ENCODE peak calls at places on chromosomes 1 and 21, in six cellular contexts. One of them, this sample, is unnamed.

GRCh38 chr1:213931804-213932203 is 56.0 kb upstream of the PROX1 start:
- DNase-seq in cardiac fibroblast: no peak
- DNase-seq in suprapubic skin: no peak
- DNase-seq in epithelial cell of proximal tubule: no peak
- DNase-seq in foreskin fibroblast: no peak
- DNase-seq in CD8-positive, alpha-beta T cell: no peak
- DNase-seq in this sample: no peak

GRCh38 chr1:190376067-190376466 is 101.6 kb downstream of the BRINP3 start:
- DNase-seq in cardiac fibroblast: no peak
- DNase-seq in suprapubic skin: no peak
- DNase-seq in epithelial cell of proximal tubule: no peak
- DNase-seq in foreskin fibroblast: no peak
- DNase-seq in CD8-positive, alpha-beta T cell: no peak
- DNase-seq in this sample: no peak

GRCh38 chr1:241808265-241808664 is 39.7 kb upstream of the EXO1 start:
- DNase-seq in cardiac fibroblast: no peak
- DNase-seq in suprapubic skin: no peak
- DNase-seq in epithelial cell of proximal tubule: no peak
- DNase-seq in foreskin fibroblast: peak
- DNase-seq in CD8-positive, alpha-beta T cell: no peak
- DNase-seq in this sample: no peak

GRCh38 chr1:236365999-236366570 is 28.0 kb upstream of the EDARADD start:
- DNase-seq in cardiac fibroblast: no peak
- DNase-seq in suprapubic skin: no peak
- DNase-seq in epithelial cell of proximal tubule: no peak
- DNase-seq in foreskin fibroblast: no peak
- DNase-seq in CD8-positive, alpha-beta T cell: no peak
- DNase-seq in this sample: no peak

GRCh38 chr1:16926491-16927195 is 4.9 kb downstream of the CROCC start:
- DNase-seq in cardiac fibroblast: no peak
- DNase-seq in suprapubic skin: no peak
- DNase-seq in epithelial cell of proximal tubule: no peak
- DNase-seq in foreskin fibroblast: no peak
- DNase-seq in CD8-positive, alpha-beta T cell: no peak
- DNase-seq in this sample: peak

GRCh38 chr1:232634086-232634485 is 4.2 kb upstream of the SIPA1L2 start:
- DNase-seq in cardiac fibroblast: no peak
- DNase-seq in suprapubic skin: no peak
- DNase-seq in epithelial cell of proximal tubule: no peak
- DNase-seq in foreskin fibroblast: no peak
- DNase-seq in CD8-positive, alpha-beta T cell: no peak
- DNase-seq in this sample: peak

GRCh38 chr1:191788551-191788950 is 369.7 kb upstream of the RGS18 start:
- DNase-seq in cardiac fibroblast: no peak
- DNase-seq in suprapubic skin: no peak
- DNase-seq in epithelial cell of proximal tubule: no peak
- DNase-seq in foreskin fibroblast: no peak
- DNase-seq in CD8-positive, alpha-beta T cell: no peak
- DNase-seq in this sample: no peak

GRCh38 chr1:18452550-18452949 is 28.2 kb upstream of the KLHDC7A start:
- DNase-seq in cardiac fibroblast: peak
- DNase-seq in suprapubic skin: no peak
- DNase-seq in epithelial cell of proximal tubule: peak
- DNase-seq in foreskin fibroblast: no peak
- DNase-seq in CD8-positive, alpha-beta T cell: no peak
- DNase-seq in this sample: no peak

GRCh38 chr1:43600033-43601020 is 49.6 kb upstream of the KDM4A start:
- DNase-seq in cardiac fibroblast: no peak
- DNase-seq in suprapubic skin: no peak
- DNase-seq in epithelial cell of proximal tubule: no peak
- DNase-seq in foreskin fibroblast: no peak
- DNase-seq in CD8-positive, alpha-beta T cell: no peak
- DNase-seq in this sample: peak

GRCh38 chr1:228358039-228358763 is 48.4 kb downstream of the TRIM11 start:
- DNase-seq in cardiac fibroblast: no peak
- DNase-seq in suprapubic skin: no peak
- DNase-seq in epithelial cell of proximal tubule: no peak
- DNase-seq in foreskin fibroblast: no peak
- DNase-seq in CD8-positive, alpha-beta T cell: peak
- DNase-seq in this sample: no peak

GRCh38 chr1:29800120-29800519 is 563.8 kb downstream of the PTPRU start:
- DNase-seq in cardiac fibroblast: no peak
- DNase-seq in suprapubic skin: no peak
- DNase-seq in epithelial cell of proximal tubule: no peak
- DNase-seq in foreskin fibroblast: no peak
- DNase-seq in CD8-positive, alpha-beta T cell: no peak
- DNase-seq in this sample: no peak
- TF ChIP-seq CTCF in cardiac fibroblast: no peak
- TF ChIP-seq CTCF in suprapubic skin: no peak
- TF ChIP-seq CTCF in epithelial cell of proximal tubule: no peak
- TF ChIP-seq CTCF in foreskin fibroblast: no peak
- TF ChIP-seq CTCF in CD8-positive, alpha-beta T cell: no peak
- TF ChIP-seq CTCF in this sample: no peak

DNA sequence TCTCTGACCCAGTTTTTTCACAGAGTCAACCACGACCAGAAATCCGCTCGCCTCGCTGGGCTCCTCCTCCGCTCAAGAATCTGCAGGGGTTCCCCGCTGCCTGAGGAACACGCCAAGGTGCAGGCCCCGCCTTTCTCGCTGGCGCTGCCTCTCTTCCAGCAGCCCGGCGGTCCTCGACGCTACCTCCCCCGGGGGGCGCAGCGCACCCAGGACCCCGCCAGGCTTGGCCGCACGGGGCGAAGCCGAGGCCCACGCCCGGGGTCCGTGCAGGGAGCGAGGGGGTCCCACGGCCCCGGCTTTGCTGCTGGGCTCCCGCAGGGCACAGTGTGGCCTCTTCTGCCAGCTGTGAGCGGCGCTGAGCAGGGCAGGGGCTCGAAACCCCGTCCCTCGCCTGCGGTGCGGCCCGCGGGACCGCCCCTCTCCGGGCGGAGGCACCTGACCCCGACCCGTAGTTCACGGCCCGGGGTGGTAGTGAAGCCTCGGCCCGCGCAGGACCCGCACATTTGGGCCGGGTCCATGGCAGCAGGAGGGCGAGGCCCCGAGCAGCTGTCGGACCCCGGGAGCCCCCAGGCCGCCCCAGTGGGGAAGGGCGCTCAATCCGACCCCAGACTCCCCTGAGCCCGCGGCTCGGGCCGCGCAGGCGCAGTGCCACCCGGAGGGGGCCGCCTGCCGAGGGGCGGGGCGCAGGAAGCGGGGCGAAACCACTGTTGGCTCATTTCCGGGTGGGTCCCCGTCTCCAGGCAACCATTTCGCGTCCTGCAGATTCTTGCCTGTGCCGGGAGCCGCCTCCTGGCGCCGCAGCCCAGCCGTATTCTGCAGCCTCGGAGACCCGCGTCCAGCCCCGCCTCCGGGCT is 10.0 kb upstream of the MMEL1 start:
- DNase-seq in cardiac fibroblast: peak
- DNase-seq in suprapubic skin: peak
- DNase-seq in epithelial cell of proximal tubule: peak
- DNase-seq in foreskin fibroblast: peak
- DNase-seq in CD8-positive, alpha-beta T cell: peak
- DNase-seq in this sample: peak
- H3K4me3 ChIP-seq in cardiac fibroblast: peak
- H3K4me3 ChIP-seq in suprapubic skin: peak
- H3K4me3 ChIP-seq in epithelial cell of proximal tubule: peak
- H3K4me3 ChIP-seq in foreskin fibroblast: peak
- H3K4me3 ChIP-seq in CD8-positive, alpha-beta T cell: peak
- H3K4me3 ChIP-seq in this sample: peak

GRCh38 chr1:5960336-5960735 is 31.9 kb downstream of the NPHP4 start:
- DNase-seq in cardiac fibroblast: no peak
- DNase-seq in suprapubic skin: peak
- DNase-seq in epithelial cell of proximal tubule: no peak
- DNase-seq in foreskin fibroblast: no peak
- DNase-seq in CD8-positive, alpha-beta T cell: no peak
- DNase-seq in this sample: no peak
- TF ChIP-seq CTCF in cardiac fibroblast: no peak
- TF ChIP-seq CTCF in suprapubic skin: no peak
- TF ChIP-seq CTCF in epithelial cell of proximal tubule: no peak
- TF ChIP-seq CTCF in foreskin fibroblast: no peak
- TF ChIP-seq CTCF in CD8-positive, alpha-beta T cell: no peak
- TF ChIP-seq CTCF in this sample: no peak

GRCh38 chr1:81398041-81398440 is 402.7 kb upstream of the ADGRL2 start:
- DNase-seq in cardiac fibroblast: no peak
- DNase-seq in suprapubic skin: no peak
- DNase-seq in epithelial cell of proximal tubule: no peak
- DNase-seq in foreskin fibroblast: no peak
- DNase-seq in CD8-positive, alpha-beta T cell: no peak
- DNase-seq in this sample: no peak
- H3K4me3 ChIP-seq in cardiac fibroblast: no peak
- H3K4me3 ChIP-seq in suprapubic skin: no peak
- H3K4me3 ChIP-seq in epithelial cell of proximal tubule: no peak
- H3K4me3 ChIP-seq in foreskin fibroblast: no peak
- H3K4me3 ChIP-seq in CD8-positive, alpha-beta T cell: no peak
- H3K4me3 ChIP-seq in this sample: no peak

DNA sequence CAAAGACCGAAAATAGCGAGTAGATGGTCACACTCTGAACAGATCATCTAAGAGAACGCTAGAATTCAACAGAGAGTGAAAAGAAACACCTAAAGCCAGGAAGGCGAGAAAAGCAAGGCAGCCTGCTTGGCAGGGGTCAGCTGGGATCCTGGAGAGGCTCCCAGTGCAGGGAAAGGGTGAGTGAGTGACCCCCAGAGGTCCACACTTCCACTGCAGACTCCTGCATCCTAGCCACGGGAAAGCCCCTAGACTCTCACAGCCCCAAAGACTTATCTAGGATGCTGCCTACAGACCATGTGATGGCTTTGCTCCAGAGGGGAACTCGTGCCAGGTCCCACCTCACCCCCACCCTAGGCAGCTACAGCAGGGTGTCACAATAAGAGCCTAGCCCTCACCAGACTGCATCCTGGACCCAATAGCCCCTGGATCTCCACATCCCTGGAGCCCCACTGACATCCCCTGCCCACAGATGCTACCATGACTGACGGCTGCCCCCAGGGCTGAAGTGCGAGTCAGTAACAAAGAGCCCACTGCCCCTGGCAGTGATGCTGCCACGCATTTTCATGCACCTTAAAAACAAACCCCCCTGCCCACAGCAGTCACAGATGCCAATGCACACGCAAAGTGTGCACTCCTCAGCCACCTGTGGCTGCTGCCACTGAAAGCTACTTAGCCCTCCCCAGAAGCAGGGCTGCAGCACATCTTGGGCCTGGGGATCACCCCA is 62.2 kb downstream of the PSMG1 start:
- DNase-seq in cardiac fibroblast: peak
- DNase-seq in suprapubic skin: no peak
- DNase-seq in epithelial cell of proximal tubule: no peak
- DNase-seq in foreskin fibroblast: no peak
- DNase-seq in CD8-positive, alpha-beta T cell: no peak
- DNase-seq in this sample: no peak
- TF ChIP-seq CTCF in cardiac fibroblast: no peak
- TF ChIP-seq CTCF in suprapubic skin: no peak
- TF ChIP-seq CTCF in epithelial cell of proximal tubule: peak
- TF ChIP-seq CTCF in foreskin fibroblast: no peak
- TF ChIP-seq CTCF in CD8-positive, alpha-beta T cell: no peak
- TF ChIP-seq CTCF in this sample: peak

GRCh38 chr1:158149577-158150269 is 31.0 kb upstream of the CD1D start:
- DNase-seq in cardiac fibroblast: peak
- DNase-seq in suprapubic skin: peak
- DNase-seq in epithelial cell of proximal tubule: peak
- DNase-seq in foreskin fibroblast: peak
- DNase-seq in CD8-positive, alpha-beta T cell: peak
- DNase-seq in this sample: peak

GRCh38 chr1:158149175-158149574 is 31.5 kb upstream of the CD1D start:
- DNase-seq in cardiac fibroblast: peak
- DNase-seq in suprapubic skin: no peak
- DNase-seq in epithelial cell of proximal tubule: no peak
- DNase-seq in foreskin fibroblast: no peak
- DNase-seq in CD8-positive, alpha-beta T cell: no peak
- DNase-seq in this sample: no peak

GRCh38 chr1:158146739-158147138 is 34.0 kb upstream of the CD1D start:
- DNase-seq in cardiac fibroblast: peak
- DNase-seq in suprapubic skin: no peak
- DNase-seq in epithelial cell of proximal tubule: no peak
- DNase-seq in foreskin fibroblast: no peak
- DNase-seq in CD8-positive, alpha-beta T cell: no peak
- DNase-seq in this sample: no peak

GRCh38 chr1:158147396-158148353 is 33.0 kb upstream of the CD1D start:
- DNase-seq in cardiac fibroblast: no peak
- DNase-seq in suprapubic skin: no peak
- DNase-seq in epithelial cell of proximal tubule: no peak
- DNase-seq in foreskin fibroblast: no peak
- DNase-seq in CD8-positive, alpha-beta T cell: no peak
- DNase-seq in this sample: no peak

GRCh38 chr1:158148458-158148857 is 32.2 kb upstream of the CD1D start:
- DNase-seq in cardiac fibroblast: no peak
- DNase-seq in suprapubic skin: no peak
- DNase-seq in epithelial cell of proximal tubule: no peak
- DNase-seq in foreskin fibroblast: no peak
- DNase-seq in CD8-positive, alpha-beta T cell: no peak
- DNase-seq in this sample: no peak
- H3K4me3 ChIP-seq in cardiac fibroblast: no peak
- H3K4me3 ChIP-seq in suprapubic skin: no peak
- H3K4me3 ChIP-seq in epithelial cell of proximal tubule: no peak
- H3K4me3 ChIP-seq in foreskin fibroblast: no peak
- H3K4me3 ChIP-seq in CD8-positive, alpha-beta T cell: no peak
- H3K4me3 ChIP-seq in this sample: no peak

DNA sequence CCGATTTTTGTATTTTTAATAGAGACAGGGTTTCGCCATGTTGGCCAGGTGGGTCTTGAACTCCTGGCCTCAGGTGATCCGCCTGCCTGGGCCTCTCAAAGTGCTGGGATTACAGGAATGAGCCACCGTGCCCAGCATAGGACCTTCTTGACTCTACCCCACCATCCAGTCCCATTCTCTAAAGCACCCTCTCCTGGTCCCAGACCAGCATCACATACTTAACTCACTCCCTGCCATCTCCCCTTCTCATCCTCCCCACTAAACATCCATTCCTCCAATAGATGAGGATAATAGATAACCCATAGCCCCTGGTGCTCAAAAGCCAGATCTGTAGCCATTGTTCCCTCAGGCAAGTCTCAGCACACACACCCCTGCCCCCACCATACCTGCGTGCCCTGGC is 2.1 kb downstream of the ENTREP3 start:
- DNase-seq in cardiac fibroblast: no peak
- DNase-seq in suprapubic skin: no peak
- DNase-seq in epithelial cell of proximal tubule: no peak
- DNase-seq in foreskin fibroblast: no peak
- DNase-seq in CD8-positive, alpha-beta T cell: no peak
- DNase-seq in this sample: no peak
- TF ChIP-seq CTCF in cardiac fibroblast: no peak
- TF ChIP-seq CTCF in suprapubic skin: no peak
- TF ChIP-seq CTCF in epithelial cell of proximal tubule: no peak
- TF ChIP-seq CTCF in foreskin fibroblast: no peak
- TF ChIP-seq CTCF in CD8-positive, alpha-beta T cell: no peak
- TF ChIP-seq CTCF in this sample: no peak

This sample was measured in lower lobe of right lung.